ENCODE peak calls at places on chromosomes 7 and 10, in five cellular contexts. One of them, this sample, is unnamed.

GRCh38 chr10:62019013-62019684 is 117.7 kb downstream of the ARID5B start:
- DNase-seq in HCT116: no peak
- DNase-seq in GM23248: peak; percentile 67
- DNase-seq in hepatocyte: no peak
- DNase-seq in MM.1S: no peak
- DNase-seq in this sample: no peak

GRCh38 chr7:29106128-29106988 is 40.0 kb downstream of the CPVL start:
- DNase-seq in hepatocyte: peak; percentile 82
- DNase-seq in GM23248: peak; percentile 77
- DNase-seq in HCT116: peak; percentile 39
- DNase-seq in MM.1S: peak; percentile 44
- DNase-seq in this sample: peak; percentile 77

GRCh38 chr10:90407116-90407515 is 450.7 kb downstream of the HTR7 start:
- DNase-seq in HCT116: no peak
- DNase-seq in MM.1S: no peak
- DNase-seq in hepatocyte: no peak
- DNase-seq in GM23248: no peak
- DNase-seq in this sample: peak; percentile 93

GRCh38 chr7:137687556-137688280 is 159.1 kb downstream of the DGKI start:
- DNase-seq in hepatocyte: no peak
- DNase-seq in MM.1S: no peak
- DNase-seq in HCT116: no peak
- DNase-seq in GM23248: peak; percentile 91
- DNase-seq in this sample: no peak

GRCh38 chr7:147803625-147804024 is 786.9 kb upstream of the C7orf33 start:
- DNase-seq in MM.1S: no peak
- DNase-seq in GM23248: no peak
- DNase-seq in HCT116: no peak
- DNase-seq in hepatocyte: no peak
- DNase-seq in this sample: no peak

GRCh38 chr7:47915066-47915976 is 32.9 kb downstream of the PKD1L1 start:
- DNase-seq in HCT116: no peak
- DNase-seq in GM23248: peak; percentile 39
- DNase-seq in MM.1S: no peak
- DNase-seq in hepatocyte: no peak
- DNase-seq in this sample: no peak

GRCh38 chr7:94188350-94188749 is 184.2 kb upstream of the BET1 start:
- DNase-seq in HCT116: no peak
- DNase-seq in hepatocyte: no peak
- DNase-seq in MM.1S: no peak
- DNase-seq in GM23248: peak; percentile 8
- DNase-seq in this sample: no peak

GRCh38 chr7:129889133-129889854 is 63.5 kb downstream of the UBE2H start:
- DNase-seq in HCT116: no peak
- DNase-seq in GM23248: no peak
- DNase-seq in hepatocyte: no peak
- DNase-seq in MM.1S: no peak
- DNase-seq in this sample: no peak

GRCh38 chr10:97726636-97727178 is 10.2 kb upstream of the ZFYVE27 start:
- DNase-seq in MM.1S: no peak
- DNase-seq in HCT116: no peak
- DNase-seq in hepatocyte: peak; percentile 64
- DNase-seq in GM23248: peak; percentile 92
- DNase-seq in this sample: peak; percentile 73

GRCh38 chr10:79274279-79275104 is 72.8 kb upstream of the PPIF start:
- DNase-seq in HCT116: no peak
- DNase-seq in MM.1S: no peak
- DNase-seq in hepatocyte: peak; percentile 42
- DNase-seq in GM23248: peak; percentile 86
- DNase-seq in this sample: no peak

GRCh38 chr10:60817135-60817805 is 39.0 kb downstream of the CDK1 start:
- DNase-seq in GM23248: peak; percentile 64
- DNase-seq in HCT116: no peak
- DNase-seq in hepatocyte: no peak
- DNase-seq in MM.1S: peak; percentile 33
- DNase-seq in this sample: no peak

GRCh38 chr10:28710227-28710889 is 33.0 kb downstream of the BAMBI start:
- DNase-seq in HCT116: no peak
- DNase-seq in GM23248: no peak
- DNase-seq in MM.1S: no peak
- DNase-seq in hepatocyte: no peak
- DNase-seq in this sample: no peak
- TF ChIP-seq EZH2phosphoT487 in HCT116: no peak
- TF ChIP-seq EZH2phosphoT487 in GM23248: no peak
- TF ChIP-seq EZH2phosphoT487 in MM.1S: no peak
- TF ChIP-seq EZH2phosphoT487 in hepatocyte: no peak
- TF ChIP-seq EZH2phosphoT487 in this sample: no peak

GRCh38 chr7:111085356-111085755 is 5.6 kb upstream of the LRRN3 start:
- DNase-seq in MM.1S: peak; percentile 50
- DNase-seq in HCT116: no peak
- DNase-seq in hepatocyte: no peak
- DNase-seq in GM23248: no peak
- DNase-seq in this sample: no peak

GRCh38 chr7:111081553-111081952 is 9.4 kb upstream of the LRRN3 start:
- DNase-seq in MM.1S: no peak
- DNase-seq in HCT116: no peak
- DNase-seq in hepatocyte: no peak
- DNase-seq in GM23248: no peak
- DNase-seq in this sample: no peak

GRCh38 chr7:111082351-111082750 is 8.6 kb upstream of the LRRN3 start:
- DNase-seq in hepatocyte: no peak
- DNase-seq in MM.1S: no peak
- DNase-seq in HCT116: no peak
- DNase-seq in GM23248: peak; percentile 71
- DNase-seq in this sample: no peak

GRCh38 chr7:111080495-111081105 is 10.3 kb upstream of the LRRN3 start:
- DNase-seq in HCT116: no peak
- DNase-seq in GM23248: no peak
- DNase-seq in MM.1S: peak; percentile 85
- DNase-seq in hepatocyte: no peak
- DNase-seq in this sample: no peak

GRCh38 chr7:111083423-111083822 is 7.5 kb upstream of the LRRN3 start:
- DNase-seq in hepatocyte: no peak
- DNase-seq in HCT116: no peak
- DNase-seq in GM23248: peak; percentile 71
- DNase-seq in MM.1S: peak; percentile 99
- DNase-seq in this sample: no peak
- TF ChIP-seq EZH2phosphoT487 in hepatocyte: no peak
- TF ChIP-seq EZH2phosphoT487 in HCT116: no peak
- TF ChIP-seq EZH2phosphoT487 in GM23248: no peak
- TF ChIP-seq EZH2phosphoT487 in MM.1S: no peak
- TF ChIP-seq EZH2phosphoT487 in this sample: no peak

GRCh38 chr10:78207776-78208175 is 174.1 kb downstream of the RPS24 start:
- DNase-seq in hepatocyte: no peak
- DNase-seq in MM.1S: no peak
- DNase-seq in HCT116: no peak
- DNase-seq in GM23248: peak; percentile 54
- DNase-seq in this sample: no peak

GRCh38 chr10:78202386-78202785 is 168.7 kb downstream of the RPS24 start:
- DNase-seq in MM.1S: no peak
- DNase-seq in GM23248: no peak
- DNase-seq in HCT116: no peak
- DNase-seq in hepatocyte: no peak
- DNase-seq in this sample: no peak

GRCh38 chr10:78203915-78204818 is 170.5 kb downstream of the RPS24 start:
- DNase-seq in GM23248: peak; percentile 45
- DNase-seq in HCT116: no peak
- DNase-seq in MM.1S: no peak
- DNase-seq in hepatocyte: peak; percentile 81
- DNase-seq in this sample: no peak

GRCh38 chr10:78207216-78207615 is 173.6 kb downstream of the RPS24 start:
- DNase-seq in MM.1S: peak; percentile 70
- DNase-seq in HCT116: no peak
- DNase-seq in hepatocyte: no peak
- DNase-seq in GM23248: no peak
- DNase-seq in this sample: no peak

GRCh38 chr10:78205457-78205856 is 171.8 kb downstream of the RPS24 start:
- DNase-seq in GM23248: no peak
- DNase-seq in hepatocyte: no peak
- DNase-seq in MM.1S: no peak
- DNase-seq in HCT116: no peak
- DNase-seq in this sample: no peak
- TF ChIP-seq EZH2phosphoT487 in GM23248: no peak
- TF ChIP-seq EZH2phosphoT487 in hepatocyte: no peak
- TF ChIP-seq EZH2phosphoT487 in MM.1S: no peak
- TF ChIP-seq EZH2phosphoT487 in HCT116: no peak
- TF ChIP-seq EZH2phosphoT487 in this sample: no peak

GRCh38 chr7:66905243-66905642 is 15.8 kb upstream of the TMEM248 start:
- DNase-seq in GM23248: no peak
- DNase-seq in HCT116: no peak
- DNase-seq in MM.1S: no peak
- DNase-seq in hepatocyte: no peak
- DNase-seq in this sample: no peak
- TF ChIP-seq EZH2phosphoT487 in GM23248: no peak
- TF ChIP-seq EZH2phosphoT487 in HCT116: no peak
- TF ChIP-seq EZH2phosphoT487 in MM.1S: no peak
- TF ChIP-seq EZH2phosphoT487 in hepatocyte: no peak
- TF ChIP-seq EZH2phosphoT487 in this sample: no peak

GRCh38 chr10:48507933-48508830 is 96.7 kb downstream of the ARHGAP22 start:
- DNase-seq in HCT116: no peak
- DNase-seq in hepatocyte: no peak
- DNase-seq in GM23248: peak; percentile 34
- DNase-seq in MM.1S: no peak
- DNase-seq in this sample: peak; percentile 59
- TF ChIP-seq EZH2phosphoT487 in HCT116: no peak
- TF ChIP-seq EZH2phosphoT487 in hepatocyte: no peak
- TF ChIP-seq EZH2phosphoT487 in GM23248: no peak
- TF ChIP-seq EZH2phosphoT487 in MM.1S: no peak
- TF ChIP-seq EZH2phosphoT487 in this sample: no peak

GRCh38 chr7:105013283-105013817 is 655 bp upstream of the KMT2E start:
- DNase-seq in GM23248: peak; percentile 98
- DNase-seq in HCT116: peak; percentile 77
- DNase-seq in MM.1S: peak; percentile 97
- DNase-seq in hepatocyte: peak; percentile 97
- DNase-seq in this sample: peak; percentile 89

GRCh38 chr7:105012503-105013282 is 1.3 kb upstream of the KMT2E start:
- DNase-seq in MM.1S: peak; percentile 98
- DNase-seq in HCT116: peak; percentile 93
- DNase-seq in hepatocyte: peak; percentile 99
- DNase-seq in GM23248: peak; percentile 99
- DNase-seq in this sample: peak; percentile 96

GRCh38 chr7:105009667-105010537 is 4.1 kb upstream of the KMT2E start:
- DNase-seq in hepatocyte: no peak
- DNase-seq in MM.1S: no peak
- DNase-seq in HCT116: no peak
- DNase-seq in GM23248: peak; percentile 30
- DNase-seq in this sample: no peak

GRCh38 chr7:105010538-105011523 is 3.2 kb upstream of the KMT2E start:
- DNase-seq in MM.1S: no peak
- DNase-seq in GM23248: peak; percentile 55
- DNase-seq in HCT116: no peak
- DNase-seq in hepatocyte: peak; percentile 21
- DNase-seq in this sample: no peak

GRCh38 chr7:105011771-105012502 is 2.1 kb upstream of the KMT2E start:
- DNase-seq in hepatocyte: no peak
- DNase-seq in MM.1S: peak; percentile 55
- DNase-seq in GM23248: peak; percentile 54
- DNase-seq in HCT116: no peak
- DNase-seq in this sample: no peak
- TF ChIP-seq EZH2phosphoT487 in hepatocyte: no peak
- TF ChIP-seq EZH2phosphoT487 in MM.1S: no peak
- TF ChIP-seq EZH2phosphoT487 in GM23248: no peak
- TF ChIP-seq EZH2phosphoT487 in HCT116: no peak
- TF ChIP-seq EZH2phosphoT487 in this sample: no peak

GRCh38 chr7:68752485-68752884 is 845.8 kb upstream of the AUTS2 start:
- DNase-seq in MM.1S: no peak
- DNase-seq in HCT116: no peak
- DNase-seq in GM23248: no peak
- DNase-seq in hepatocyte: no peak
- DNase-seq in this sample: no peak
- TF ChIP-seq EZH2phosphoT487 in MM.1S: no peak
- TF ChIP-seq EZH2phosphoT487 in HCT116: no peak
- TF ChIP-seq EZH2phosphoT487 in GM23248: no peak
- TF ChIP-seq EZH2phosphoT487 in hepatocyte: no peak
- TF ChIP-seq EZH2phosphoT487 in this sample: no peak

This sample was measured in PC-3.